ENCODE peak calls at places on chromosome 11, in five cellular contexts. One of them, this sample, is unnamed. For H3K4me1, the result is how much of the 10 kb centered on the place peaks cover.

GRCh38 chr11:70445605-70446004 is 47.3 kb downstream of the CTTN start:
- DNase-seq in mammary epithelial cell: no peak
- DNase-seq in fibroblast of lung: peak
- DNase-seq in MM.1S: no peak
- DNase-seq in K562: no peak
- DNase-seq in this sample: no peak

GRCh38 chr11:60195923-60196368 is 13.1 kb upstream of the MS4A6A start:
- DNase-seq in fibroblast of lung: no peak
- DNase-seq in mammary epithelial cell: no peak
- DNase-seq in MM.1S: peak
- DNase-seq in K562: no peak
- DNase-seq in this sample: no peak

GRCh38 chr11:10117709-10118341 is 176.2 kb downstream of the SBF2 start:
- DNase-seq in K562: no peak
- DNase-seq in mammary epithelial cell: peak
- DNase-seq in fibroblast of lung: peak
- DNase-seq in MM.1S: no peak
- DNase-seq in this sample: no peak

GRCh38 chr11:1181420-1181819 is 23.7 kb downstream of the MUC5AC start:
- DNase-seq in MM.1S: no peak
- DNase-seq in K562: no peak
- DNase-seq in fibroblast of lung: no peak
- DNase-seq in mammary epithelial cell: no peak
- DNase-seq in this sample: no peak

GRCh38 chr11:77619576-77620198 is 17.9 kb downstream of the CLNS1A start:
- DNase-seq in K562: no peak
- DNase-seq in mammary epithelial cell: peak
- DNase-seq in MM.1S: peak
- DNase-seq in fibroblast of lung: peak
- DNase-seq in this sample: no peak

GRCh38 chr11:114260077-114260476 is 36.1 kb upstream of the NNMT start:
- DNase-seq in fibroblast of lung: no peak
- DNase-seq in K562: no peak
- DNase-seq in mammary epithelial cell: no peak
- DNase-seq in MM.1S: no peak
- DNase-seq in this sample: no peak

GRCh38 chr11:116117326-116118137 is 613.3 kb upstream of the CADM1 start:
- DNase-seq in mammary epithelial cell: no peak
- DNase-seq in MM.1S: no peak
- DNase-seq in fibroblast of lung: no peak
- DNase-seq in K562: no peak
- DNase-seq in this sample: no peak

GRCh38 chr11:77789731-77790476 is 30.6 kb downstream of the RSF1 start:
- DNase-seq in MM.1S: no peak
- DNase-seq in fibroblast of lung: no peak
- DNase-seq in K562: no peak
- DNase-seq in mammary epithelial cell: no peak
- DNase-seq in this sample: no peak

GRCh38 chr11:130831506-130832385 is 84.5 kb downstream of the SNX19 start:
- DNase-seq in fibroblast of lung: peak
- DNase-seq in MM.1S: peak
- DNase-seq in K562: no peak
- DNase-seq in mammary epithelial cell: no peak
- DNase-seq in this sample: no peak

GRCh38 chr11:62024975-62025374 is 57.5 kb upstream of the FTH1 start:
- DNase-seq in mammary epithelial cell: no peak
- DNase-seq in MM.1S: no peak
- DNase-seq in K562: no peak
- DNase-seq in fibroblast of lung: no peak
- DNase-seq in this sample: no peak

GRCh38 chr11:43943357-43943930 is 1.0 kb downstream of the C11orf96 start:
- DNase-seq in K562: no peak
- DNase-seq in mammary epithelial cell: no peak
- DNase-seq in MM.1S: peak
- DNase-seq in fibroblast of lung: peak
- DNase-seq in this sample: no peak

DNA sequence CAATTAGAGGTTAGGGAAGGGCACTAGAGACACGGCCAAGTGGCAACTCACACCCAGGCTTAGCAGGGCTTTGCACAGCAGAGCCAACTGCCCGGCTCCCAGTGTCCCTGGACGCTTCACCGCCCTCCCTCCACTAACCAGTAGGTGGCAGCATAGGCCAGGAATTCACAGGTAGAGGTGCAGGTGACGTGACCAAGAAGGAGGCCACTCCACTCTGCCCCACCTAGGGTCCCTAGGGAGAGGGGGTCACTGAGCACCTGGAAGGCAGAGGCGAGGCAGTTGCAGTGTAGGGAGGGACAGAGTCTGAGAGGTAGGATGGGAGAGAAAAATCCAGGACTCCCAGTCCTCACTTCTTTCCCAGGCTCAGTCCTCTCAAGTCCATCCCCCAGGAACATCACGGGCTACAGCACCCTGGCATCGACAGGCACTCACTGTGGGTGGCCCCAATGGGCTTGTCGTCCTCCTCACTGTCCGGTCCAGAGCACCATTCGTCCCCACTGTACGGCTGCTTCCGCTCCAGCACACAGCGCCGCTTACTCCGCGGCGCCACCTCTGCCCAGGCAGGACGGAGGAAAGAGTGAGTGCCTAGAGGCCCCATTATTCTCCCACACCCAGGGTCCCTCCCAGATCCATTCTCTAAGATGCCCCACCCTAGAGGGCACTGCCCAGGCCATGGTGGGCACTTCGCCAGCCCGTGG is 18.5 kb downstream of the BCL9L start:
- DNase-seq in K562: peak
- DNase-seq in mammary epithelial cell: peak
- DNase-seq in MM.1S: peak
- DNase-seq in fibroblast of lung: peak
- DNase-seq in this sample: no peak
- H3K4me2 ChIP-seq in K562: no peak
- H3K4me2 ChIP-seq in mammary epithelial cell: peak
- H3K4me2 ChIP-seq in MM.1S: no peak
- H3K4me2 ChIP-seq in fibroblast of lung: peak
- H3K4me2 ChIP-seq in this sample: peak

DNA sequence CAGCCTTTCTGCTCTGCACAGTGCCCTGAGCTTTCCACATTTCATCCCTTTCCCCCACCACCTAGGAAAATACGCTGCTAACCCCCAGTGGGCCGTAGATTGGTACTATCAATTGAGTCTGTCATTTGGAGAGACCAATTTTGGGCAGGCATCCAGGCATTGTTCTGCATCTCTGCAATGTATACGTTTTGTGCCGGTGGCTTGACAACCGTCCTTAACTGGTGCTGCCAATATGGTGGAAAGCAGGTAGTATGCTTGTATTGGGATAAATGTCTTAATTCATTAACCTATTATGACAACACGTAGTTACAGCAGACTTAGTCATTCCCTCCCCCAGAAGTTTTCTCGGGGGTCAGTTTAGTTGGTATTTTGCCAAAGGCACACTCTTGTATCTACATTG is 1.3 kb downstream of the ELMOD1 start:
- DNase-seq in mammary epithelial cell: no peak
- DNase-seq in fibroblast of lung: no peak
- DNase-seq in K562: no peak
- DNase-seq in MM.1S: no peak
- DNase-seq in this sample: no peak
- TF ChIP-seq EZH2 in mammary epithelial cell: no peak
- TF ChIP-seq EZH2 in fibroblast of lung: no peak
- TF ChIP-seq EZH2 in K562: no peak
- TF ChIP-seq EZH2 in MM.1S: no peak
- TF ChIP-seq EZH2 in this sample: peak

GRCh38 chr11:131980878-131981668 is 610.7 kb downstream of the NTM start:
- DNase-seq in K562: no peak
- DNase-seq in fibroblast of lung: peak
- DNase-seq in MM.1S: no peak
- DNase-seq in mammary epithelial cell: no peak
- DNase-seq in this sample: no peak
- H3K4me1 ChIP-seq in K562: under half
- H3K4me1 ChIP-seq in fibroblast of lung: under half
- H3K4me1 ChIP-seq in MM.1S: under half
- H3K4me1 ChIP-seq in mammary epithelial cell: under half
- H3K4me1 ChIP-seq in this sample: under half

DNA sequence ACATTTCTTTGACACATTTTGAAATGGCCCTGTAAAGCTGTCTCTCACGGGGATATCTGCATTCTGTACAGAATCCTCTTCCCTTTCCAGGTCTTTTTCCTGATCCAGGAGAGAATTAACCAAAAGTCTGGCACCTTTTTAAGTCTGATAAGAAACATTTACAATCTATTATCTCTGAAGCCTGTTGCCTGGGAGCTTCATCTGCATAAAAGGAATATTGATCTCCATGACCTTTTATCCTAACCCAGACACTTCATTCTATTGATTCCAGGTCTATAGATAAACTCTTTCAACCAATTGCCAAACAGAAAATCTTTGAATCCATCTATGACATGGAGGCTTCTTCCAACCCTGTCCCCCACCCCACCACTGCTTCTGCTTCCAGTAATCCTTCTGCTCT is 33.7 kb upstream of the EI24 start:
- DNase-seq in K562: no peak
- DNase-seq in fibroblast of lung: no peak
- DNase-seq in MM.1S: no peak
- DNase-seq in mammary epithelial cell: no peak
- DNase-seq in this sample: no peak
- H3K4me2 ChIP-seq in K562: no peak
- H3K4me2 ChIP-seq in fibroblast of lung: no peak
- H3K4me2 ChIP-seq in MM.1S: no peak
- H3K4me2 ChIP-seq in mammary epithelial cell: no peak
- H3K4me2 ChIP-seq in this sample: no peak

GRCh38 chr11:37505406-37505805 is 907.4 kb upstream of the RAG2 start:
- DNase-seq in K562: no peak
- DNase-seq in mammary epithelial cell: peak
- DNase-seq in fibroblast of lung: peak
- DNase-seq in MM.1S: no peak
- DNase-seq in this sample: no peak
- TF ChIP-seq EZH2 in K562: no peak
- TF ChIP-seq EZH2 in mammary epithelial cell: no peak
- TF ChIP-seq EZH2 in fibroblast of lung: no peak
- TF ChIP-seq EZH2 in MM.1S: no peak
- TF ChIP-seq EZH2 in this sample: no peak

DNA sequence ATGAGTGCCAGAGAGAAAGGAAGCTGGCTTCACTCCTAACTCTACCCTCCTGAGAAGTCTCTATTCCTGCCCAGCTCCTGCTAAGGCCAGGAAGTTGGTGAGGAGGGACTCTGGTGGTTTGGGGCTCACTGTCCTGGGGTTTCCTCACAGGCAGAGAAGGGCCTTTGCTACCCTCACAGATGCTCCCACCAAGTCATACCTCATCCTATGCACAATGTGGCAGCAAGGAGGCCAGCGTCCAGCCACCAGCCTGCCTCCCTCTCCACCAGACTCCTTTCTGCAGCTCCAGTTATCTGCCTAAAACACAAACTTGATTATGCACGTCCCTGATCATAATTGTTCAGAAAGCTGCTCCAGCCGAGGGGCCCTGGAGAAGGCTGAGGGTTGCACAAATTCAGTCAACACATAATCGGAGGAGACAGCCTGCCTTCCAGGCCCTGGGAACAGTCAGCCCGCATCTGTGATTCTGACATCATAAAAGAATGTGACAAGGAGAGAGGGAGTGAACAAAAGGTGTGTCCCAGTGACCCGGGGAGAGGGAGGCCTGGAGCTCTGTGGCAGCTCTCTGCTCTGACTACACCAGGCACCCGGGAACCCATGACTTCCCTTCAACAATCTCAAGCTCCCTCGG is 28.8 kb downstream of the DKK3 start:
- DNase-seq in mammary epithelial cell: no peak
- DNase-seq in fibroblast of lung: peak
- DNase-seq in K562: no peak
- DNase-seq in MM.1S: no peak
- DNase-seq in this sample: no peak
- H3K4me1 ChIP-seq in mammary epithelial cell: half or more
- H3K4me1 ChIP-seq in fibroblast of lung: half or more
- H3K4me1 ChIP-seq in K562: under half
- H3K4me1 ChIP-seq in MM.1S: under half
- H3K4me1 ChIP-seq in this sample: half or more

GRCh38 chr11:71478216-71478840 is 25.3 kb downstream of the NADSYN1 start:
- DNase-seq in fibroblast of lung: no peak
- DNase-seq in K562: no peak
- DNase-seq in MM.1S: no peak
- DNase-seq in mammary epithelial cell: no peak
- DNase-seq in this sample: no peak
- H3K4me2 ChIP-seq in fibroblast of lung: no peak
- H3K4me2 ChIP-seq in K562: no peak
- H3K4me2 ChIP-seq in MM.1S: no peak
- H3K4me2 ChIP-seq in mammary epithelial cell: no peak
- H3K4me2 ChIP-seq in this sample: no peak

This sample was measured in keratinocyte.